ENCODE peak calls at places on chromosomes 1 and 21, in eight cellular contexts. N, W, A, R, F, S, G and U are unnamed samples.

GRCh38 chr1:225762444-225762843 is 15.2 kb upstream of the SRP9 start:
- DNase-seq in N (peak), W (peak), A (peak), R (peak), F (no peak), S (no peak), G (no peak), U (no peak)

GRCh38 chr1:167650266-167651160 is 20.5 kb downstream of the RCSD1 start:
- DNase-seq in N (no peak), W (no peak), A (no peak), R (no peak), F (no peak), S (no peak), G (no peak), U (peak)

GRCh38 chr1:111648826-111649225 is 29.2 kb downstream of the RAP1A start:
- DNase-seq in N (no peak), W (no peak), A (no peak), R (no peak), F (no peak), S (no peak), G (no peak), U (no peak)

GRCh38 chr1:119787776-119788175 is 19.1 kb upstream of the HMGCS2 start:
- DNase-seq in N (no peak), W (peak), A (peak), R (peak), F (no peak), S (no peak), G (no peak), U (no peak)

GRCh38 chr1:147547065-147547464 is 5.8 kb downstream of the BCL9 start:
- DNase-seq in N (no peak), W (no peak), A (no peak), R (no peak), F (no peak), S (no peak), G (no peak), U (no peak)

GRCh38 chr1:64393790-64394189 is 76.1 kb upstream of the CACHD1 start:
- DNase-seq in N (no peak), W (no peak), A (no peak), R (no peak), F (no peak), S (no peak), G (no peak), U (no peak)

GRCh38 chr1:59431566-59432294 is 134.8 kb downstream of the FGGY start:
- DNase-seq in N (peak), W (peak), A (no peak), R (peak), F (no peak), S (no peak), G (no peak), U (no peak)

GRCh38 chr1:180327089-180327488 is 97.0 kb downstream of the LHX4 start:
- DNase-seq in N (no peak), W (no peak), A (no peak), R (no peak), F (no peak), S (no peak), G (no peak), U (no peak)

GRCh38 chr1:101548376-101548775 is 311.6 kb downstream of the S1PR1 start:
- DNase-seq in N (no peak), W (no peak), A (no peak), R (no peak), F (no peak), S (no peak), G (no peak), U (no peak)

DNA sequence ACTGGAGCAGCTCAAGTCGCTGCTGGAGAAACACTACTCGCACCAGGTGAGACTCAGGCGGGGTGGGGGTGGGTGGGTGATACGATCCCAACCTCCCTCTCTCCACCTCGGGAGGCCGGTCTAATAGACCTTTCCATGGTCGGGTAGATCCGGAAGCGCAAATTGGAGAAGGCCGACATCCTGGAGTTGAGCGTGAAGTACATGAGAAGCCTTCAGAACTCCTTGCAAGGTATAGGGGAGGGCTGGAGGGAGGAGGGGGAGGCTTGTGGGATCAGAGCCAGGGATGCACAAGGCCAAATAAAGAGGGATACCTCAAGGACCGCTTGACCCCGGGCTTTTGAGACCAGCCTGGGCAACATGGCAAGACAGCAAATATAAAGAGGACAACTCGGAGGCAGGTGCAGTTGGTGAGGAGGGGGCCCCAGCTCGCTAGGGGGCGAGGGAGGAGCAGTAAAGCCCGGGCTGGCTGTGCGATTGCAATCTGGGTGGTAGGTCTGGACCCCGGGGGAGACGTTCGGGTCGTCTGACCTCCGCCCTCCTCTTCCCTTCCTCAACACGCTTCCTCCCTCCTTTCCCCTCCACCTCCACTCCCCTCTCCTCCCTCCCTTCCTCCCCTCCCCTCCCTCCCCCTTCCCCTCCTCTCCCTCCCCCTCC is 549 bp downstream of the HES3 start:
- DNase-seq in N (no peak), W (no peak), A (no peak), R (no peak), F (no peak), S (no peak), G (peak), U (no peak)
- H3K4me3 ChIP-seq in N (no peak), W (no peak), A (no peak), R (no peak), F (no peak), S (no peak), G (no peak), U (no peak)

GRCh38 chr1:172180886-172181285 is 239.6 kb upstream of the C1orf105 start:
- DNase-seq in N (no peak), W (peak), A (peak), R (peak), F (peak), S (no peak), G (peak), U (no peak)
- H3K4me3 ChIP-seq in N (peak), W (peak), A (no peak), R (peak), F (peak), S (no peak), G (peak), U (no peak)

DNA sequence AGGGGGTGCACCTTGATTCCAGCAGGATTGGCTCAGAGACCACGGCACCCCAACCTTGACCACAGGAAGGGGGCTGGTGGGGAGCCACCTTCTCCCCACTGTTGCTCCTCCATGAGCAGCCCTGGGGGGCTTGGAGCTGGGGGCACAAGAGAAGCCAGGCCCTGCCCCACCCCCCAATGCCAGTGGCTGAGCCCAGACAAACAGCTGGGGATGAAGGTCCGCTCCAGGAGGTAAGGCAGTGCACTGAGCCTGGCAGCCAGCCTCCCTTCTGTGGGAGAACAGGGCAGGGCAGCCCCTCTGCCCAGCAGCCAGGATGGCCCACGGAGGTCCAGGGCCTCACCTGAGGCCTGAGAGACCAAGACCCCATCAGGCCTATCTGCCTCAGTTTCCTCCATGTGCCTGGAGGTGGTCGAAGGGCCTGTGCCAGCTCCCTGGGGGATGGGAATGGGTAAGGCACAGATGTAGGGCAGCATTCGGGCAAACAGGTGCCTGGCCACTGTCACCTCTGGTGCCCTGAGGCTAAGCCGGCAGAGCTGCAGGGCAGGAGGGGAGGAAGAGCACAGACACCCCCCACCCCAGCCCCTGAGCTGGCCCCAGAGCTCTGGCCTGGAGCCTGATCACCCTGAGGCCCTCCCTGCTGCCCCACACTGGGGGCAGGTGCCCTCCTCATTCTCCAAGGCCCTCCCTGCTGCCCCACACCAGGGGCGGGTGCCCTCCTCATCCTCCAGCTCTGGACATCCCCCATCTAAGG is 7.1 kb downstream of the ITGB2 start:
- DNase-seq in N (no peak), W (no peak), A (no peak), R (no peak), F (no peak), S (no peak), G (no peak), U (no peak)
- H3K4me3 ChIP-seq in N (no peak), W (no peak), A (no peak), R (no peak), F (peak), S (no peak), G (no peak), U (peak)

DNA sequence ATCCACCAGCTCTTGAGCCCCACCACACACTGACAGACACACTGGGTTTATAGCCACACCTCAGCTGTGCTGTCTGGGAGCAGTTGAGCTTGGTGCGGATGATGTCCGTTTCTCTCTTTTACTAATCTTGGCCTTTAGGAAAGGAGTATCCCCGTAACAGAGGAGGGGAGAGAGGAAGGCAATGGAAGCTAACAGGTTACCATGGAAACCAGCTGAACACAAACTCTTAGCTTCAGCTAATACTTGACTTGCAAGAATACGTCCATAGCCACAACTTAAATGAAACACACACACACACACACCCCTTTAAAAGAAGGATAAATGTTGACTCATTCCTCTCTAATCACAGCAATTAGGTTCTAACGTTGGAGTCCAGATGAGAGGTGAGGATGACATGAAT is 28.0 kb upstream of the LRRN2 start:
- DNase-seq in N (peak), W (no peak), A (no peak), R (no peak), F (no peak), S (no peak), G (no peak), U (no peak)
- H3K4me3 ChIP-seq in N (no peak), W (no peak), A (no peak), R (no peak), F (no peak), S (no peak), G (peak), U (no peak)

GRCh38 chr1:100387644-100388350 is 35.5 kb downstream of the CDC14A start:
- DNase-seq in N (no peak), W (peak), A (peak), R (peak), F (no peak), S (no peak), G (no peak), U (no peak)
- H3K4me3 ChIP-seq in N (peak), W (no peak), A (no peak), R (peak), F (peak), S (no peak), G (no peak), U (no peak)